ENCODE peak calls at places on chromosomes 12 and 14, in seven cellular contexts. V is HepG2; Z is progenitor cell of endocrine pancreas; O is prostate gland; Q is DMS 273 treated with DMSO at 0.1 percent for 48 hours; P is naive thymus-derived CD4-positive, alpha-beta T cell; A is neural crest cell. H is an unnamed sample.

GRCh38 chr12:82832981-82833380 is 146.3 kb downstream of the TMTC2 start:
- DNase-seq in Q (no peak), P (no peak), O (no peak), V (no peak), Z (no peak), A (no peak), H (no peak)

GRCh38 chr14:70315942-70316341 is 43.5 kb downstream of the COX16 start:
- DNase-seq in V (no peak), Z (no peak), A (no peak), P (no peak), O (no peak), Q (no peak), H (no peak)

GRCh38 chr12:45231515-45232145 is 15.7 kb downstream of the ANO6 start:
- DNase-seq in Q (no peak), O (no peak), V (peak; percentile 65), A (no peak), P (no peak), Z (no peak), H (peak; percentile 47)

GRCh38 chr12:109656681-109657262 is 56.9 kb upstream of the FAM222A start:
- DNase-seq in A (no peak), P (no peak), O (no peak), Z (no peak), V (no peak), Q (peak; percentile 40), H (no peak)

GRCh38 chr12:40105265-40105514 is 691 bp downstream of the SLC2A13 start:
- DNase-seq in A (peak; percentile 49), Q (no peak), V (no peak), Z (no peak), O (peak; percentile 21), P (no peak), H (no peak)

GRCh38 chr14:100907240-100907639 is 3.7 kb upstream of the RTL1 start:
- DNase-seq in O (no peak), A (no peak), V (no peak), Q (no peak), Z (no peak), P (no peak), H (peak; percentile 68)

GRCh38 chr12:121300083-121300819 is 3.7 kb upstream of the CAMKK2 start:
- DNase-seq in Z (no peak), V (no peak), P (no peak), O (peak; percentile 68), A (no peak), Q (no peak), H (no peak)

GRCh38 chr14:61103541-61104339 is 122.7 kb downstream of the SLC38A6 start:
- DNase-seq in A (no peak), P (no peak), Z (no peak), V (peak; percentile 78), O (no peak), Q (no peak), H (peak; percentile 95)

GRCh38 chr12:712172-712863 is 40.1 kb upstream of the WNK1 start:
- DNase-seq in O (no peak), Z (no peak), V (no peak), P (no peak), A (no peak), Q (no peak), H (no peak)

GRCh38 chr14:22650046-22650739 is 6.0 kb upstream of the OR6J1 start:
- DNase-seq in A (no peak), P (no peak), V (no peak), O (no peak), Z (no peak), Q (no peak), H (peak; percentile 56)

GRCh38 chr12:112307219-112308062 is 74.8 kb downstream of the HECTD4 start:
- DNase-seq in A (no peak), V (no peak), O (no peak), Z (no peak), P (no peak), Q (no peak), H (no peak)

GRCh38 chr12:25447046-25447445 is 106.0 kb downstream of the LMNTD1 start:
- DNase-seq in V (no peak), P (no peak), Z (no peak), O (no peak), Q (no peak), A (no peak), H (no peak)

GRCh38 chr12:110107369-110108281 is 16.5 kb upstream of the IFT81 start:
- DNase-seq in A (no peak), Z (no peak), P (no peak), Q (no peak), O (no peak), V (peak; percentile 73), H (peak; percentile 93)

GRCh38 chr14:59118171-59118570 is 70.3 kb upstream of the DAAM1 start:
- DNase-seq in V (no peak), O (no peak), Q (no peak), A (no peak), Z (no peak), P (no peak), H (no peak)

GRCh38 chr14:52342849-52343606 is 28.9 kb downstream of the PTGER2 start:
- DNase-seq in Q (no peak), O (no peak), Z (no peak), A (no peak), P (no peak), V (no peak), H (peak; percentile 73)

GRCh38 chr12:77591959-77592358 is 238.7 kb upstream of the NAV3 start:
- DNase-seq in A (no peak), P (no peak), O (no peak), Q (peak; percentile 58), V (no peak), Z (no peak), H (no peak)

GRCh38 chr12:124687695-124688301 is 120.4 kb upstream of the NCOR2 start:
- DNase-seq in Q (no peak), V (no peak), A (no peak), Z (no peak), O (no peak), P (peak; percentile 7), H (peak; percentile 29)